ENCODE peak calls at places on chromosome 20, in four cellular contexts. S, L, T and J are unnamed samples.
A peak's percentile ranks its signal among the peaks of the same experiment; 100 is the strongest.

GRCh38 chr20:34536798-34537394 is 20.7 kb downstream of the DYNLRB1 start:
- DNase-seq in S (no peak), L (peak; percentile 73), T (no peak), J (peak; percentile 67)

GRCh38 chr20:53786445-53787267 is 193.0 kb upstream of the ZNF217 start:
- DNase-seq in S (no peak), L (no peak), T (no peak), J (no peak)

GRCh38 chr20:37383229-37383989 is 37.5 kb downstream of the SRC start:
- DNase-seq in S (peak; percentile 37), L (peak; percentile 48), T (no peak), J (no peak)

GRCh38 chr20:22333885-22334545 is 250.4 kb downstream of the FOXA2 start:
- DNase-seq in S (no peak), L (peak; percentile 63), T (no peak), J (peak; percentile 34)

GRCh38 chr20:23879811-23880374 is 345 bp upstream of the CST5 start:
- DNase-seq in S (no peak), L (no peak), T (peak; percentile 87), J (no peak)

GRCh38 chr20:5410450-5410849 is 93.7 kb upstream of the PROKR2 start:
- DNase-seq in S (no peak), L (no peak), T (no peak), J (no peak)

GRCh38 chr20:58545565-58546195 is 30.5 kb upstream of the APCDD1L start:
- DNase-seq in S (no peak), L (peak; percentile 18), T (peak; percentile 34), J (no peak)

GRCh38 chr20:49559411-49560081 is 8.4 kb downstream of the PTGIS start:
- DNase-seq in S (no peak), L (no peak), T (no peak), J (no peak)

GRCh38 chr20:1934578-1935573 is 39.7 kb downstream of the SIRPA start:
- DNase-seq in S (peak; percentile 63), L (no peak), T (peak; percentile 94), J (peak; percentile 80)

GRCh38 chr20:16083639-16084280 is 489.5 kb downstream of the KIF16B start:
- DNase-seq in S (no peak), L (no peak), T (no peak), J (no peak)

GRCh38 chr20:47274449-47275108 is 81.9 kb downstream of the ZMYND8 start:
- DNase-seq in S (no peak), L (no peak), T (no peak), J (no peak)

GRCh38 chr20:38523697-38524096 is 51.1 kb downstream of the RALGAPB start:
- DNase-seq in S (no peak), L (no peak), T (no peak), J (no peak)

GRCh38 chr20:41308726-41309413 is 8.7 kb downstream of the ZHX3 start:
- DNase-seq in S (no peak), L (no peak), T (no peak), J (no peak)

GRCh38 chr20:12012241-12013222 is 94.8 kb downstream of the BTBD3 start:
- DNase-seq in S (no peak), L (peak; percentile 28), T (peak; percentile 85), J (no peak)

GRCh38 chr20:47181056-47181862 is 175.2 kb downstream of the ZMYND8 start:
- DNase-seq in S (no peak), L (peak; percentile 40), T (no peak), J (no peak)

GRCh38 chr20:59819496-59820203 is 113.8 kb downstream of the SYCP2 start:
- DNase-seq in S (no peak), L (no peak), T (peak; percentile 74), J (no peak)

GRCh38 chr20:62129731-62130531 is 7.7 kb downstream of the LSM14B start:
- DNase-seq in S (no peak), L (no peak), T (no peak), J (peak; percentile 48)

GRCh38 chr20:15328084-15328483 is 990.7 kb upstream of the FLRT3 start:
- DNase-seq in S (no peak), L (no peak), T (no peak), J (no peak)

GRCh38 chr20:56628873-56629463 is at the start of gene TFAP2C:
- DNase-seq in S (peak; percentile 46), L (peak; percentile 71), T (no peak), J (peak; percentile 37)
- TF ChIP-seq POLR2A in S (no peak), L (no peak), T (no peak), J (no peak)

GRCh38 chr20:36153754-36154695 is 515 bp upstream of the EPB41L1 start:
- DNase-seq in S (peak; percentile 89), L (peak; percentile 91), T (no peak), J (peak; percentile 90)
- H3K4me1 ChIP-seq in S (peaks cover 10% of the 10 kb centered on the region), L (peaks cover 56% of the 10 kb centered on the region), T (peaks cover 32% of the 10 kb centered on the region), J (no peaks in the 10 kb centered on the region)

GRCh38 chr20:10719740-10720380 is 46.1 kb upstream of the JAG1 start:
- DNase-seq in S (no peak), L (no peak), T (no peak), J (no peak)

GRCh38 chr20:10716855-10717254 is 43.1 kb upstream of the JAG1 start:
- DNase-seq in S (no peak), L (no peak), T (no peak), J (no peak)

GRCh38 chr20:10721112-10721896 is 47.5 kb upstream of the JAG1 start:
- DNase-seq in S (no peak), L (no peak), T (no peak), J (no peak)

GRCh38 chr20:10718671-10719070 is 44.9 kb upstream of the JAG1 start:
- DNase-seq in S (no peak), L (no peak), T (no peak), J (no peak)

DNA sequence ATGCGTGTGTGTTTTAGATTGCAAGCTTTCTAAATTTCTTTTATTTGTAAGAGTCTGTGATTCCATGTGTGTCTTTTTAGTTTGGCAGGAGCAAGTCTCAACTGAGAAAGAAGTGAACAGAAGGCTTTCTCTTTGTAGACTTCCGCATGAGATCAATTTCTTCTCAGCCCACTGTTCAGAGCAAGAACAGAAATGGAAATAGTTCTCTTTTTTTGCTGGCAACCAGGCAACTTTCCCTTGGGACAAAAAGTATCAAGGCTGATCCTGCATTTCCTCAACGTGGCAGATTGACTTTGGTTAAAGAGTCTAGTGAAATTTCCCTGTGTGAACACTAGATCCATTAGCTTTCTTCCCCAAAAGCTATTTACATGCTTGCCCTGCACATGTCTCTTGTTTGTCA is 46.8 kb upstream of the JAG1 start:
- DNase-seq in S (no peak), L (no peak), T (no peak), J (no peak)
- H3K27ac ChIP-seq in S (no peak overlapping the region), L (no peak overlapping the region), T (no peak overlapping the region), J (no peak overlapping the region)

GRCh38 chr20:63979221-63979548 is 257 bp downstream of the SAMD10 start:
- DNase-seq in S (peak; percentile 46), L (no peak), T (no peak), J (no peak)

GRCh38 chr20:63978319-63979220 is 872 bp downstream of the SAMD10 start:
- DNase-seq in S (peak; percentile 68), L (peak; percentile 89), T (no peak), J (peak; percentile 81)

GRCh38 chr20:63979549-63980316 is at the start of gene SAMD10:
- DNase-seq in S (peak; percentile 61), L (peak; percentile 56), T (no peak), J (no peak)

GRCh38 chr20:63976980-63977391 is 2.5 kb downstream of the SAMD10 start:
- DNase-seq in S (no peak), L (no peak), T (no peak), J (peak; percentile 8)

DNA sequence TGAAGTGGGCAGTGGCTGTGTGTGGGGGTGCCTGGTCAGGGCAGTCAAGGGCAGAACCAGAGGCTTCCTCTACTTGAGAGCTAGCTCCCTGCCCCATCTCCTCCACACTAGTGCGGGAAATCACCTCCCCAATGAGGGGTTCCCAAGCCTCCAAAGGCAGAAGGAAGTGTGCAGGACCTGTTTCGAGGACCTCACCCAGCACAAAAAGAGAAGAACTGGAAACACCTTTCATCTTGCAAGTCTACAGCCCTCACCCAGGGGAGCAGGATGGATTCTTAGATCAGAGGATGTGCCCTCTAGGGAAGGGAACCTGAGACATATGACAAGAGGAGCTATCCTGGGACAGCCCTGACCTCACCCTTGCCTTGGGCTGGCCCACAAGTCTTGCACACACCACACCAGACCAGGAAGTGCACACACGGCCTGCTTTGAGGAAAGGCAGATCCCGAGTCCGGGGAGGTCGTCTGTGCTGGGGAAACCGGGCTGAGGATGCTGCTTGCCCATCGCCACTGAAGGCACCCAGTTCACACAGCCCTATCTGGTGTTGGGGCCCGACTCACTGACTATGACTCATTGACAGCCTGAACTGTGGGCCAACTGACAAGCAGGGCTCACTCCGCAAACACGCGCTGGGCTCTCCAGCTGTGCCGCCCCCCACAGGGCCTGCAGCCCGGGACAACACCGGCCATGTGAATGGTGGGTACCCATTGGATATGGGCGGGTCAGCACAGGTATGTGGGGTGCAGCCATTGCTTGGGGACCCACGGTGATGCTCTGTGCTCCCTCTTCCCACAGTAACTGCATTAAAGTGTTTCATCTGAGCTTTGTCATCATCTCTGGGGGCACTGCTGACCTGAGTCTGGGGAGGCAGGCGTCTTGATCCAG is 1.8 kb downstream of the SAMD10 start:
- DNase-seq in S (no peak), L (no peak), T (no peak), J (no peak)
- TF ChIP-seq POLR2A in S (no peak), L (no peak), T (no peak), J (no peak)